ENCODE peak calls at places on chromosome 20, in five cellular contexts. I is A549, R is breast epithelium, Z is gastrocnemius medialis, Y is tibial nerve. G is an unnamed sample.

GRCh38 chr20:63885264-63886053 is 9.5 kb upstream of the DNAJC5 start:
- DNase-seq in R (no peak), I (no peak), Z (no peak), Y (no peak), G (no peak)

GRCh38 chr20:3910868-3911267 is 21.7 kb downstream of the PANK2 start:
- DNase-seq in R (no peak), Z (no peak), Y (no peak), I (no peak), G (no peak)

GRCh38 chr20:34689486-34689885 is 12.6 kb upstream of the PIGU start:
- DNase-seq in Z (no peak), I (no peak), Y (no peak), R (no peak), G (no peak)

GRCh38 chr20:25738198-25738597 is 41.5 kb upstream of the ZNF337 start:
- DNase-seq in Z (no peak), I (no peak), R (no peak), Y (no peak), G (no peak)

GRCh38 chr20:46583411-46584214 is 33.2 kb upstream of the OCSTAMP start:
- DNase-seq in R (no peak), Y (no peak), I (no peak), Z (no peak), G (no peak)

GRCh38 chr20:51469578-51470520 is 72.7 kb downstream of the NFATC2 start:
- DNase-seq in Z (no peak), Y (no peak), R (no peak), I (no peak), G (no peak)

GRCh38 chr20:3821996-3822395 is 1.6 kb downstream of the AP5S1 start:
- DNase-seq in I (no peak), Z (no peak), Y (no peak), R (no peak), G (no peak)

GRCh38 chr20:17617212-17617867 is 47.5 kb downstream of the DSTN start:
- DNase-seq in I (peak; percentile 83), R (peak; percentile 72), Z (no peak), Y (peak; percentile 68), G (no peak)

GRCh38 chr20:33004141-33004751 is at the start of gene SUN5:
- DNase-seq in Y (no peak), Z (no peak), I (no peak), R (no peak), G (no peak)

GRCh38 chr20:6606651-6607050 is 160.8 kb upstream of the BMP2 start:
- DNase-seq in Y (no peak), R (no peak), Z (no peak), I (no peak), G (no peak)

GRCh38 chr20:10447028-10447427 is 11.9 kb downstream of the SLX4IP start:
- DNase-seq in Y (no peak), R (no peak), I (peak; percentile 91), Z (no peak), G (no peak)

GRCh38 chr20:11861479-11861878 is 56.2 kb upstream of the BTBD3 start:
- DNase-seq in Y (no peak), Z (no peak), I (no peak), R (no peak), G (no peak)

GRCh38 chr20:5980720-5981119 is 30.3 kb downstream of the MCM8 start:
- DNase-seq in Y (no peak), R (no peak), Z (no peak), I (no peak), G (no peak)

GRCh38 chr20:46928580-46929132 is 34.0 kb downstream of the EYA2 start:
- DNase-seq in I (no peak), Y (peak; percentile 61), Z (peak; percentile 35), R (no peak), G (no peak)

GRCh38 chr20:50471231-50471630 is 39.0 kb upstream of the PTPN1 start:
- DNase-seq in I (no peak), R (no peak), Y (no peak), Z (no peak), G (no peak)

GRCh38 chr20:6940052-6940451 is 172.6 kb downstream of the BMP2 start:
- DNase-seq in R (no peak), I (no peak), Z (no peak), Y (no peak), G (no peak)

GRCh38 chr20:41293269-41294037 is 24.1 kb downstream of the ZHX3 start:
- DNase-seq in I (no peak), Y (peak; percentile 59), Z (no peak), R (no peak), G (no peak)

GRCh38 chr20:5845686-5846651 is 95.8 kb downstream of the SHLD1 start:
- DNase-seq in R (no peak), I (no peak), Z (no peak), Y (no peak), G (no peak)

GRCh38 chr20:17873410-17874270 is 95.0 kb downstream of the SNX5 start:
- DNase-seq in Y (peak; percentile 92), R (peak; percentile 87), Z (peak; percentile 75), I (peak; percentile 33), G (peak; percentile 92)

GRCh38 chr20:50873518-50873959 is 57.7 kb downstream of the ADNP start:
- DNase-seq in I (no peak), Y (no peak), R (no peak), Z (no peak), G (no peak)

GRCh38 chr20:34581341-34582189 is 23.0 kb downstream of the MAP1LC3A start:
- DNase-seq in Z (no peak), I (no peak), Y (no peak), R (no peak), G (no peak)

GRCh38 chr20:49187330-49188100 is 619 bp downstream of the STAU1 start:
- DNase-seq in Z (peak; percentile 28), Y (peak; percentile 6), I (no peak), R (no peak), G (peak; percentile 68)

GRCh38 chr20:3160418-3160817 is 753 bp upstream of the FASTKD5 start:
- DNase-seq in I (no peak), R (no peak), Z (no peak), Y (no peak), G (no peak)

GRCh38 chr20:39874049-39874893 is 814.8 kb downstream of the MAFB start:
- DNase-seq in Y (peak; percentile 77), R (peak; percentile 53), I (peak; percentile 15), Z (peak; percentile 64), G (peak; percentile 82)

GRCh38 chr20:39132093-39132492 is 169.9 kb downstream of the DHX35 start:
- DNase-seq in Z (no peak), Y (no peak), R (no peak), I (no peak), G (no peak)

GRCh38 chr20:37302981-37303380 is 13.5 kb downstream of the MANBAL start:
- DNase-seq in I (no peak), Z (no peak), R (no peak), Y (no peak), G (peak; percentile 21)

GRCh38 chr20:36919715-36920333 is 31.7 kb downstream of the SAMHD1 start:
- DNase-seq in Y (no peak), Z (no peak), I (peak; percentile 50), R (no peak), G (no peak)

GRCh38 chr20:10231290-10231689 is 12.7 kb downstream of the SNAP25 start:
- DNase-seq in Y (peak; percentile 19), R (no peak), I (no peak), Z (no peak), G (no peak)

DNA sequence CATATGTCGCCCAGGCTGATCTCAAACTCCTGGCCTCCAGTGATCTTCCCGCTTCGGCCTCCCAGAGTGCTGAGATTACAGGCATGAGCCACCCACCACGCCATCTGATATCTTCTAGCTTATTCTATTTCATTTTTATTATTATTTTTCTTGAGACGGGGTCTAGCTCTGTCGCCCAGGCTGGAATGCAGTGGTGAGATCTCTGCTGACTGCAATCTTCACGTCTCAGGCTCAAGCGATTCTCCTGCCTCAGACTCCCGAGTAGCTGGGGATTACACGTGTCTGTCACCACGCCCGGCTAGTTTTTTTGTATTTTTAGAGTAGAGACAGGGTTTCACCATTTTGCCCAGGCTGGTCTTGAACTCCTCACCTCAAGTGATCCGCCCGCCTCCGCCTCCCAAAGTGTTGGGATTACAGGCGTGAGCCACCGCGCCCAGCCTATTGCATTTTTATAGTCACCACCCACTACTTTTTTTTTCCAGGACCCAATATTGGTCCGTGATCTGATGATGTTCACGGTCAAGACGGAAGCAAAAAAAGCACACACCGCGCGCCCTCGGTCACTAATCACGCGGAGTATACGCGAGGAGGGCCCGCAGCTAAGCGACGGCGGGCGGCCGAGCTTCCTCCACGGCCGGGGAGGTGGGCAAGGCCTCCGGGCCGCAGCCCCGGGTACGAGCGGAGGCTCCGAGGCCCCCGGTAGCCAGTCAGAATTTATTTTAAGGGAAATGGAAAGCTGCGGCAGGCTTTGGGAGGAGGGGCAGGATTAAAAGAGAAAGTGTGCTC is 1.1 kb upstream of the LSM14B start:
- DNase-seq in Y (peak; percentile 61), I (peak; percentile 56), Z (peak; percentile 52), R (peak; percentile 54), G (peak; percentile 75)
- TF ChIP-seq POLR2A in Y (peak; percentile 38), I (no peak), Z (peak; percentile 93), R (no peak), G (no peak)

DNA sequence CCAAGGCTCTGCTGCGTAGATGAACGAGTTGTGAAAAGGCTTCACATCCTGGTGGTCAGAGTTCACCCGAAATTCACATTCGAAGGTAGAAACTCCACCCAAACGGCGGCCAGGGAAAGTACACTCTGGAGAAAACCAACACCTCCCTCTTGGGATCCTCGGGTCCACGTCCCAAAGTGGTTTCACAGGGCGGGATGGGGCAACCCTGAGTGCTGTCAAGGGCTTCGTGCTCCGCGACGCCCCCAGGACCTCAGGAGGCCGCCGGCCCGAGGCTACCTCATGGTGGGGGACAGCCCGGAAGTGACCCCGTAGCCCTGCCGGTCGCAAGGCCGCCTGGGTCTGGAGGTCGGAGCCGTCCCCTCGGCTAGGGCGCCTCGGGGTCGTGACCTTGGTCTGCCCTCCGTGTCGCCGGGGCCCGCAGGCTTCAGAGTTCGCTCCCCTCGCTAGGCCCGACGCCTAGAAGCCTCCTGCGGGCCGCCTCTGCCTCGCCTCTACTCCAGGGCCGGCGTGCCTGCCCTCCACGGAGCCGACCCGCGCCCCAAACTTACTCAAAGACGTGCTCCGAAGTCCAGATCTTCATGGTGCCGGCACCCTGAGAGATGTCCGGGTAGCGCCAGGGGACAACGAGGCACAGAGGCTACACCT is at the start of gene PRELID3B:
- DNase-seq in I (peak; percentile 30), R (no peak), Z (peak; percentile 26), Y (peak; percentile 7), G (no peak)
- TF ChIP-seq CTCF in I (no peak), R (no peak), Z (no peak), Y (no peak), G (no peak)

DNA sequence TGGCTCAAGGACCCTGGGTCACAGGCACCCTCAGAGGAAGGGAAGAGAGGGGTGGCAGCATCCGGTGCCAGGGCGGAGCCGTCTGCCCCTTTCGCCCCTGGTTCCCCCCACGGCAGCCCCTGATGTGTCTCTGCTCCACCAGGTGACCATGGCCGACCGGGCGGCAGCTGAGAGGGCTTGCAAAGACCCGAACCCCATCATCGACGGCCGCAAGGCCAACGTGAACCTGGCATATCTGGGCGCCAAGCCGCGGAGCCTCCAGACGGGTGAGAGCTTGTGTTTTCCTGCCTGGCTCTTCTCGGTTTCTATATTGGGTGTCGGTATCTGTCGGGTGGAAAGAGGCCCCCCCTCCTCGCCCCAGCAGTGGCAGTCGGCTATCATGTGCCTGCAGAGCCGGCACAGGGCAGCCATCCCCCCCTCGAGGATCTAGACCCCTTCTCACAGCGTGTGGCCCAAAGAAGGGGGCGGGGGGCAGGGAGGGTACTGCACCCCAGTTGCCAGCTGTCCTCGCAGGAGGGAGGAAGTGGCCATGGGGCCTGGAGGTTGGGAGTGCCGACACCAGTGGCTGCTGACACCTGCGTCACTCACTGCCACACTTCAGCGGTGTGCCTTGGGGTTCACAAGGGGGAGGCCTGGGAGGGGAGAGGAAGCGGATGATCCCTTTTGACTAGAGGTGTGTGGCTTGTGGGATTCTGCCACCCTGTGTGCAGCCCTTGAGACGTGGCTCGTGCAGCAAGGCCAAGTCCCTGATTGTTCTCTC is 1.5 kb downstream of the RBM38 start:
- DNase-seq in Z (peak; percentile 82), I (no peak), R (no peak), Y (no peak), G (no peak)
- TF ChIP-seq POLR2A in Z (peak; percentile 79), I (no peak), R (no peak), Y (no peak), G (no peak)

GRCh38 chr20:20465259-20465658 is 97.4 kb downstream of the INSM1 start:
- DNase-seq in R (no peak), I (no peak), Z (no peak), Y (no peak), G (no peak)
- TF ChIP-seq CTCF in R (no peak), I (peak; percentile 16), Z (no peak), Y (peak; percentile 13), G (no peak)